ENCODE peak calls at places on chromosomes 7 and 10, in seven cellular contexts. W is CD4-positive, alpha-beta memory T cell; G is SJSA1; L is cardiac muscle cell; K is left ventricle myocardium inferior; Z is right cardiac atrium; Q is mammary epithelial cell. T is an unnamed sample. For H3K4me1, the result is how much of the 10 kb centered on the place peaks cover.

GRCh38 chr7:22348379-22348778 is 8.6 kb downstream of the RAPGEF5 start:
- DNase-seq in W (no peak), G (no peak), L (no peak), K (no peak), Z (no peak), Q (peak), T (no peak)

GRCh38 chr7:81256991-81257390 is 338.1 kb upstream of the SEMA3C start:
- DNase-seq in W (no peak), G (peak), L (peak), K (no peak), Z (peak), Q (no peak), T (no peak)

GRCh38 chr7:155233703-155234492 is 63.8 kb upstream of the INSIG1 start:
- DNase-seq in W (no peak), G (no peak), L (no peak), K (no peak), Z (no peak), Q (no peak), T (no peak)

GRCh38 chr10:112671743-112672142 is 224.7 kb downstream of the VTI1A start:
- DNase-seq in W (no peak), G (no peak), L (no peak), K (no peak), Z (no peak), Q (no peak), T (no peak)

GRCh38 chr7:70614237-70614984 is 517.5 kb upstream of the GALNT17 start:
- DNase-seq in W (no peak), G (no peak), L (peak), K (peak), Z (peak), Q (peak), T (peak)

GRCh38 chr7:5695709-5696345 is 85.6 kb downstream of the RNF216 start:
- DNase-seq in W (no peak), G (no peak), L (no peak), K (no peak), Z (peak), Q (no peak), T (peak)

GRCh38 chr7:11625669-11626068 is 206.3 kb downstream of the THSD7A start:
- DNase-seq in W (no peak), G (no peak), L (no peak), K (no peak), Z (peak), Q (no peak), T (no peak)

GRCh38 chr10:2813277-2813676 is 254.1 kb upstream of the PFKP start:
- DNase-seq in W (no peak), G (no peak), L (no peak), K (no peak), Z (no peak), Q (no peak), T (no peak)

GRCh38 chr7:88005191-88005590 is 71.1 kb downstream of the ADAM22 start:
- DNase-seq in W (no peak), G (no peak), L (no peak), K (no peak), Z (no peak), Q (no peak), T (no peak)

GRCh38 chr10:114009281-114009996 is 34.2 kb upstream of the ADRB1 start:
- DNase-seq in W (no peak), G (peak), L (no peak), K (no peak), Z (no peak), Q (no peak), T (no peak)

GRCh38 chr10:124025638-124026336 is 67.6 kb downstream of the CHST15 start:
- DNase-seq in W (no peak), G (no peak), L (peak), K (no peak), Z (no peak), Q (no peak), T (no peak)

GRCh38 chr10:930415-931325 is 835 bp downstream of the LARP4B start:
- DNase-seq in W (peak), G (peak), L (peak), K (peak), Z (peak), Q (peak), T (peak)

GRCh38 chr10:100847440-100847839 is 65.3 kb upstream of the SLF2 start:
- DNase-seq in W (no peak), G (no peak), L (no peak), K (no peak), Z (no peak), Q (peak), T (no peak)

DNA sequence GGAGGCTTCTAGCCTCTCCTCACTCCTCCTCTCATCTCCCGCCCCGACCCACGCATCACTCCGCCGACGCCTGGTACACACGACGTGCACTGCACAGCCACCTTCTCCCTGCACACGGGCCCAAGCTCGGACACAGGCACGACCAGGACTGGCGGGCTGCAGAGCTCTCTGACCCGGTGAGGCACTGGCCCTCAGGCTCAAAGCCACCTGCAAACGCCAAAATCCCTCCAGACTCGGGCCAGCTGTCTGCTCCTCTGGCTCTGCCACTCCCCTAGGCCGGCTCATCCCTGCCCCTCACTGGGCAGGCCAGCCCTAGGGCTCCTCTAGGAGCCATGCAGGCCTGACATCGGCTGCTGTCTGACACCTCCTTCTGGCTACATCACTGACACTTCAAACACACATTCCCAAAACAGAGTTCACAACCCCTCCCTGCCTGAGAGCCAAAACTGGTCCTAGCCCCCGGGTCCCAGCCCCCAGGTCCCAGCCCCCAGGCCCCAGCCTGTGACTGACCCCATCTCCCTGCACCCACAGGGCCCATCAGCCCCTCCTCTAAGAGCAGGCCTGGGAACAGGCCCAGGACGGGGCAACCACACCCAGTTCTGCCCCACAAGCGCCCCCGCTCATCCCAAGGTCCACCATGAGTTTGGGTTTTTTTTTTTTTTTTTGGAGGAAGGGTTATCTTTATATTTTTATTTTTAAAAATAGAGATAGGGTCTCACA is 35.1 kb downstream of the MAD1L1 start:
- DNase-seq in W (no peak), G (no peak), L (no peak), K (no peak), Z (no peak), Q (no peak), T (no peak)
- H3K4me1 ChIP-seq in W (under half), G (under half), L (under half), K (under half), Z (under half), Q (under half), T (under half)

GRCh38 chr10:27256790-27257189 is 16.2 kb upstream of the ACBD5 start:
- DNase-seq in W (no peak), G (no peak), L (no peak), K (no peak), Z (no peak), Q (no peak), T (no peak)

GRCh38 chr10:27256299-27256698 is 15.7 kb upstream of the ACBD5 start:
- DNase-seq in W (no peak), G (no peak), L (no peak), K (no peak), Z (no peak), Q (no peak), T (no peak)

GRCh38 chr10:27258492-27258837 is 17.9 kb upstream of the ACBD5 start:
- DNase-seq in W (no peak), G (no peak), L (no peak), K (no peak), Z (no peak), Q (no peak), T (no peak)

DNA sequence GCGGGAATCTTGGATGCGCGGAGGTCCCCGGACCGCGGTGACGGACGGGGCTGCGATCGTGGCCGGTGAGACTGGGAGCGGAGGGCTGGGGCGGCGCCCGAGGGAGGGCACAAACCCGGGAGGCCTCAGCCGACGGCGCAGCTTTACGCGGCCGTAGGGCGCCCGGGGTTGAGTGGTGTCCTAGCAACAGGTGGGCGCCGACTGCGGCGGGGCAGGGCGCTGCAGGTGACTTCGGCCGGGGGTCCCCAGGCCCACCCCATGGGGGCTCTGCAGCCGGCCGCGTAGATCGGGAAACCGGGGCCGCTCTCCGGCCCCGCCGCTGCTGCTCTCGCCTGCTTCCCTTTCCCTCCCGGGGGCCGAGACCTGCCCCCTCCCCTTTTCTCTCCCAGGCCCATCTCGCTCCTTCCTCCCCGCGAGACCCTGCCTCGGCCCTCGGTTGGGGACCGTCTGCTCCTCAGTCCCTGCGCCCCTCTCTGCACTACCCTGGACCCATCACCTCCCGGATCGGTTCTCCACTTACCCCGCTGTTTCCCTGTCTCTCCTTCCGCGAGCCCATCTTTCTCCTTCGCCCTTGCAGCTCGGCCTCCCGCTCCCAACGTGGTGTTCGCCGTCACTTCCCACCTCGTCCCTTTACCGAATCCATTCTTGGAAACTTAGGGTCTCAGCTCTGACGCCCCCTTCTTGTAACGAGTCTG is 18.4 kb upstream of the ACBD5 start:
- DNase-seq in W (no peak), G (no peak), L (peak), K (no peak), Z (no peak), Q (no peak), T (no peak)
- H3K4me3 ChIP-seq in W (peak), G (no peak), L (peak), K (peak), Z (peak), Q (no peak), T (no peak)

GRCh38 chr7:103656221-103656620 is 210.2 kb upstream of the SLC26A5 start:
- DNase-seq in W (no peak), G (no peak), L (no peak), K (no peak), Z (no peak), Q (no peak), T (peak)

GRCh38 chr7:103658055-103659010 is 212.3 kb upstream of the SLC26A5 start:
- DNase-seq in W (no peak), G (no peak), L (no peak), K (no peak), Z (no peak), Q (peak), T (no peak)

GRCh38 chr7:103657474-103657894 is 211.5 kb upstream of the SLC26A5 start:
- DNase-seq in W (no peak), G (no peak), L (no peak), K (no peak), Z (no peak), Q (no peak), T (no peak)

GRCh38 chr7:103660455-103661371 is 214.7 kb upstream of the SLC26A5 start:
- DNase-seq in W (no peak), G (peak), L (no peak), K (no peak), Z (no peak), Q (peak), T (peak)
- H3K27ac ChIP-seq in W (no peak), G (peak), L (no peak), K (no peak), Z (no peak), Q (peak), T (peak)

GRCh38 chr10:24707445-24707844 is 16.2 kb downstream of the ARHGAP21 start:
- DNase-seq in W (no peak), G (no peak), L (no peak), K (no peak), Z (no peak), Q (peak), T (no peak)
- H3K4me1 ChIP-seq in W (under half), G (under half), L (under half), K (half or more), Z (under half), Q (under half), T (under half)